ENCODE peak calls at places on chromosomes 16 and 17, in eight cellular contexts. B is BJ, Q is psoas muscle, K is Caco-2, H is brain microvascular endothelial cell, W is cardiac muscle cell, T is HCT116, J is tibial nerve. X is an unnamed sample.

GRCh38 chr16:89364603-89365002 is 125.8 kb downstream of the ANKRD11 start:
- DNase-seq in B (no peak), Q (peak; percentile 16), K (no peak), H (no peak), W (peak; percentile 39), T (no peak), J (no peak), X (peak; percentile 46)

GRCh38 chr16:27686926-27687325 is 137.0 kb downstream of the KATNIP start:
- DNase-seq in B (no peak), Q (no peak), K (no peak), H (no peak), W (no peak), T (no peak), J (no peak), X (no peak)

GRCh38 chr17:17205368-17206148 is 575 bp downstream of the PLD6 start:
- DNase-seq in B (no peak), Q (peak; percentile 80), K (peak; percentile 80), H (no peak), W (peak; percentile 27), T (peak; percentile 7), J (peak; percentile 42), X (peak; percentile 44)

GRCh38 chr17:59853168-59853918 is 39.4 kb downstream of the TUBD1 start:
- DNase-seq in B (no peak), Q (no peak), K (peak; percentile 92), H (peak; percentile 84), W (peak; percentile 76), T (no peak), J (no peak), X (peak; percentile 100)

GRCh38 chr16:2174396-2175131 is 19.0 kb downstream of the TRAF7 start:
- DNase-seq in B (no peak), Q (no peak), K (no peak), H (no peak), W (no peak), T (no peak), J (no peak), X (no peak)

GRCh38 chr16:47907109-47907508 is 248.7 kb downstream of the ABCC12 start:
- DNase-seq in B (no peak), Q (no peak), K (no peak), H (no peak), W (no peak), T (no peak), J (no peak), X (no peak)

GRCh38 chr17:27544350-27545131 is 86.4 kb upstream of the LGALS9 start:
- DNase-seq in B (no peak), Q (no peak), K (no peak), H (no peak), W (peak; percentile 59), T (no peak), J (no peak), X (no peak)

GRCh38 chr17:78343433-78344201 is 16.3 kb downstream of the SOCS3 start:
- DNase-seq in B (no peak), Q (no peak), K (no peak), H (no peak), W (no peak), T (no peak), J (no peak), X (no peak)

GRCh38 chr17:59753522-59754467 is 46.3 kb downstream of the VMP1 start:
- DNase-seq in B (peak; percentile 66), Q (no peak), K (no peak), H (peak; percentile 74), W (peak; percentile 93), T (peak; percentile 88), J (peak; percentile 68), X (peak; percentile 91)

GRCh38 chr17:68152161-68152571 is 95.7 kb upstream of the AMZ2 start:
- DNase-seq in B (no peak), Q (no peak), K (no peak), H (no peak), W (no peak), T (no peak), J (no peak), X (no peak)

GRCh38 chr17:73711916-73712315 is 67.7 kb upstream of the SDK2 start:
- DNase-seq in B (no peak), Q (no peak), K (no peak), H (no peak), W (no peak), T (no peak), J (no peak), X (no peak)

GRCh38 chr17:2050246-2050866 is 4.5 kb upstream of the HIC1 start:
- DNase-seq in B (no peak), Q (peak; percentile 81), K (peak; percentile 87), H (no peak), W (peak; percentile 82), T (peak; percentile 51), J (peak; percentile 57), X (no peak)

GRCh38 chr16:21656795-21657768 is 4.7 kb upstream of the IGSF6 start:
- DNase-seq in B (no peak), Q (no peak), K (no peak), H (peak; percentile 45), W (peak; percentile 74), T (peak; percentile 6), J (peak; percentile 45), X (peak; percentile 39)

GRCh38 chr16:29320274-29320999 is 86.1 kb downstream of the NPIPB11 start:
- DNase-seq in B (no peak), Q (no peak), K (no peak), H (no peak), W (no peak), T (no peak), J (no peak), X (no peak)

GRCh38 chr16:5046914-5047313 is 13.2 kb upstream of the NAGPA start:
- DNase-seq in B (no peak), Q (no peak), K (no peak), H (no peak), W (no peak), T (no peak), J (no peak), X (no peak)

GRCh38 chr16:2157480-2158261 is 2.1 kb downstream of the TRAF7 start:
- DNase-seq in B (no peak), Q (no peak), K (no peak), H (no peak), W (no peak), T (no peak), J (no peak), X (no peak)

GRCh38 chr17:46964315-46965265 is 14.5 kb downstream of the RPRML start:
- DNase-seq in B (no peak), Q (no peak), K (no peak), H (peak; percentile 14), W (peak; percentile 54), T (no peak), J (no peak), X (no peak)

GRCh38 chr16:11263737-11264136 is 5.4 kb downstream of the TNP2 start:
- DNase-seq in B (no peak), Q (no peak), K (no peak), H (no peak), W (no peak), T (no peak), J (no peak), X (no peak)

GRCh38 chr17:73772107-73772705 is 128.0 kb upstream of the SDK2 start:
- DNase-seq in B (no peak), Q (no peak), K (no peak), H (no peak), W (no peak), T (no peak), J (no peak), X (no peak)

GRCh38 chr17:10197362-10197720 is 1.1 kb downstream of the GAS7 start:
- DNase-seq in B (no peak), Q (no peak), K (no peak), H (no peak), W (no peak), T (no peak), J (no peak), X (no peak)

GRCh38 chr16:11396241-11397048 is 51.2 kb downstream of the RMI2 start:
- DNase-seq in B (no peak), Q (peak; percentile 85), K (peak; percentile 68), H (peak; percentile 49), W (peak; percentile 72), T (no peak), J (peak; percentile 72), X (no peak)

GRCh38 chr17:68580236-68580903 is 20.8 kb downstream of the FAM20A start:
- DNase-seq in B (peak; percentile 73), Q (peak; percentile 54), K (no peak), H (no peak), W (peak; percentile 97), T (no peak), J (peak; percentile 72), X (peak; percentile 22)

DNA sequence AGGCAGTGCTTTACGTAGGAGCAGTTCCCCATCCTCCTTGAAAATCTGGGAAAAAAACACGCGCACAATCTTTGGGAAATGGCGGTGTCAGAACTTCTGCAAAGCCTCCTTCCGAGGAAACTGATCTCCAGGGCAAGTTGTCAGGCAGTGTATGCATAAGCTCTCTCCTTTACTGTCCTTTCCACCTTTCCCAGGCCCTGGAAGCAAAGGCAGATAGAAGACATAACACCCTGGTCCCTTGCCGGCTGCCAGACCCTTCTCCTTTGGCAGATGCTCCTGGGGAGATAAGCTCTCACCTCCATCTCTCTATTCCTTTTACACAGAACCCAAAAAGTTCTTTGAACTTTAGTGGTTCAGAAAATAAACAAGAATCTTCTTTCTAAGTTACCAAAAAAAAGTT is 12.4 kb downstream of the TOB1 start:
- DNase-seq in B (no peak), Q (no peak), K (peak; percentile 26), H (no peak), W (no peak), T (no peak), J (no peak), X (no peak)
- H3K36me3 ChIP-seq in B (no peaks in the 10 kb centered on the region), Q (no peaks in the 10 kb centered on the region), K (no peaks in the 10 kb centered on the region), H (no peaks in the 10 kb centered on the region), W (no peaks in the 10 kb centered on the region), T (no peaks in the 10 kb centered on the region), J (no peaks in the 10 kb centered on the region), X (no peaks in the 10 kb centered on the region)

GRCh38 chr17:19943026-19943425 is 34.6 kb downstream of the AKAP10 start:
- DNase-seq in B (no peak), Q (no peak), K (no peak), H (no peak), W (no peak), T (no peak), J (no peak), X (no peak)
- H3K36me3 ChIP-seq in B (peaks cover 7% of the 10 kb centered on the region), Q (peaks cover 4% of the 10 kb centered on the region), K (peaks cover 4% of the 10 kb centered on the region), H (peaks cover 12% of the 10 kb centered on the region), W (peaks cover 40% of the 10 kb centered on the region), T (peaks cover 16% of the 10 kb centered on the region), J (no peaks in the 10 kb centered on the region), X (peaks cover 11% of the 10 kb centered on the region)

GRCh38 chr16:8644513-8645140 is 23.1 kb downstream of the METTL22 start:
- DNase-seq in B (no peak), Q (no peak), K (no peak), H (no peak), W (no peak), T (no peak), J (peak; percentile 21), X (no peak)
- H3K36me3 ChIP-seq in B (peaks cover 38% of the 10 kb centered on the region), Q (peaks cover 5% of the 10 kb centered on the region), K (peaks cover 3% of the 10 kb centered on the region), H (peaks cover 70% of the 10 kb centered on the region), W (peaks cover 46% of the 10 kb centered on the region), T (peaks cover 40% of the 10 kb centered on the region), J (peaks cover 2% of the 10 kb centered on the region), X (peaks cover 29% of the 10 kb centered on the region)

DNA sequence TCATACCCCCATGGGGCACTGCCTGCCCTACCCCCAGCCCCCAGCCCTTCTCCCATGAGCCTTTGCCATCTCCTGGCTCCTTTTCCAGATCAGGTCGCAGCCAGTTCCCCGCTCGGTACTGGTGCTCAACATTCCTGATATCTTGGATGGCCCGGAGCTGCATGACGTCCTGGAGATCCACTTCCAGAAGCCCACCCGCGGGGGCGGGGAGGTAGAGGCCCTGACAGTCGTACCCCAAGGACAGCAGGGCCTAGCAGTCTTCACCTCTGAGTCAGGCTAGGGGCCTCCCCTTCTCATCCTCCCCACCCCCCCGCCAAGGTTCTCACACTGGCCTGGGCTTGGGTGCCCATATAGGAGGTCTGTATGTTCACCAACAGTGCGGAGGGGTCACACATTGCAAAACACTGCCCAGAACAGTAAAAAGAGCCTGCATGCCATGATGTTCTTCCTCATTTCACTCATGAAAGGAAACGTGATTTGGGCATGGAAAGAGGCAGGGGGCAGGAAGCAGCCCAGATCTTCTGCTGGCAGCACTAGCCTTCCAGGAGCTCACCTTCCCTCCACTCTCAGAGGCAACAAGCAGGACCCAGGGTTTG is 7.5 kb downstream of the IFI35 start:
- DNase-seq in B (no peak), Q (no peak), K (no peak), H (no peak), W (no peak), T (no peak), J (no peak), X (no peak)
- H3K36me3 ChIP-seq in B (peaks cover 33% of the 10 kb centered on the region), Q (no peaks in the 10 kb centered on the region), K (no peaks in the 10 kb centered on the region), H (peaks cover 50% of the 10 kb centered on the region), W (no peaks in the 10 kb centered on the region), T (no peaks in the 10 kb centered on the region), J (no peaks in the 10 kb centered on the region), X (peaks cover 15% of the 10 kb centered on the region)

X was measured in bronchial epithelial cell.